ENCODE peak calls at places on chromosome 13, in seven cellular contexts. X is LHCN-M2, R is heart right ventricle, D is GM12892, A is Daoy, Q is ELF-1, V is activated T-cell treated with anti-CD3 and anti-CD28 coated beads for 24 hours. F is an unnamed sample.
A peak's percentile ranks its signal among the peaks of the same experiment; 100 is the strongest.

GRCh38 chr13:21777813-21778212 is 106.9 kb downstream of the FGF9 start:
- DNase-seq in X (no peak), R (no peak), D (no peak), A (no peak), Q (no peak), V (no peak), F (no peak)

GRCh38 chr13:98480915-98481510 is 95.9 kb downstream of the STK24 start:
- DNase-seq in X (peak; percentile 75), R (no peak), D (no peak), A (peak; percentile 58), Q (no peak), V (peak; percentile 32), F (peak; percentile 41)

GRCh38 chr13:54640719-54641118 is 1612.1 kb downstream of the OLFM4 start:
- DNase-seq in X (no peak), R (no peak), D (no peak), A (no peak), Q (no peak), V (no peak), F (no peak)

GRCh38 chr13:84137292-84137691 is 255.0 kb upstream of the SLITRK1 start:
- DNase-seq in X (peak; percentile 11), R (no peak), D (no peak), A (no peak), Q (no peak), V (peak; percentile 27), F (no peak)

GRCh38 chr13:40644838-40645620 is 21.4 kb downstream of the FOXO1 start:
- DNase-seq in X (no peak), R (no peak), D (no peak), A (no peak), Q (no peak), V (no peak), F (no peak)

GRCh38 chr13:24097064-24097463 is 63.5 kb upstream of the SPATA13 start:
- DNase-seq in X (peak; percentile 32), R (no peak), D (no peak), A (peak; percentile 9), Q (no peak), V (peak; percentile 53), F (no peak)

GRCh38 chr13:43021926-43022670 is 1.3 kb upstream of the DNAJC15 start:
- DNase-seq in X (no peak), R (no peak), D (no peak), A (no peak), Q (peak; percentile 34), V (no peak), F (no peak)

GRCh38 chr13:27374126-27374613 is 50.2 kb upstream of the GTF3A start:
- DNase-seq in X (no peak), R (no peak), D (no peak), A (no peak), Q (no peak), V (no peak), F (no peak)

GRCh38 chr13:71051573-71051972 is 815.4 kb downstream of the DACH1 start:
- DNase-seq in X (no peak), R (no peak), D (no peak), A (no peak), Q (no peak), V (no peak), F (no peak)

GRCh38 chr13:42367836-42368235 is 95.9 kb downstream of the AKAP11 start:
- DNase-seq in X (no peak), R (no peak), D (no peak), A (no peak), Q (no peak), V (no peak), F (no peak)

GRCh38 chr13:99150575-99151370 is 49.9 kb upstream of the UBAC2 start:
- DNase-seq in X (peak; percentile 64), R (no peak), D (no peak), A (peak; percentile 11), Q (peak; percentile 37), V (no peak), F (no peak)

GRCh38 chr13:49421391-49421790 is 22.5 kb downstream of the CAB39L start:
- DNase-seq in X (no peak), R (no peak), D (peak; percentile 6), A (peak; percentile 6), Q (peak; percentile 54), V (no peak), F (no peak)

GRCh38 chr13:99812611-99813010 is 159.0 kb downstream of the ZIC5 start:
- DNase-seq in X (peak; percentile 43), R (no peak), D (no peak), A (peak; percentile 81), Q (no peak), V (no peak), F (no peak)

GRCh38 chr13:81639984-81640582 is 1299.2 kb upstream of the SPRY2 start:
- DNase-seq in X (no peak), R (no peak), D (no peak), A (no peak), Q (peak; percentile 7), V (no peak), F (no peak)

GRCh38 chr13:78410847-78411246 is 192.5 kb downstream of the POU4F1 start:
- DNase-seq in X (no peak), R (no peak), D (no peak), A (no peak), Q (no peak), V (no peak), F (no peak)

GRCh38 chr13:27622102-27622820 is 569 bp downstream of the POLR1D start:
- DNase-seq in X (peak; percentile 36), R (no peak), D (peak; percentile 4), A (no peak), Q (no peak), V (no peak), F (no peak)

GRCh38 chr13:45178349-45179142 is 22.3 kb downstream of the KCTD4 start:
- DNase-seq in X (peak; percentile 90), R (no peak), D (no peak), A (peak; percentile 88), Q (no peak), V (no peak), F (no peak)

GRCh38 chr13:112968910-112969691 is at the start of gene MCF2L:
- DNase-seq in X (peak; percentile 31), R (peak; percentile 50), D (no peak), A (peak; percentile 32), Q (peak; percentile 45), V (peak; percentile 51), F (no peak)

GRCh38 chr13:19862511-19863313 is 737 bp downstream of the ZMYM5 start:
- DNase-seq in X (peak; percentile 31), R (peak; percentile 29), D (peak; percentile 13), A (peak; percentile 19), Q (peak; percentile 41), V (peak; percentile 19), F (peak; percentile 21)

GRCh38 chr13:102286326-102286725 is 115.5 kb downstream of the FGF14 start:
- DNase-seq in X (peak; percentile 64), R (no peak), D (no peak), A (peak; percentile 41), Q (no peak), V (no peak), F (no peak)